ENCODE peak calls at places on chromosomes 4 and X, in five cellular contexts. One of them, this sample, is unnamed.

GRCh38 chrX:117898206-117898605 is 218.4 kb downstream of the KLHL13 start:
- DNase-seq in HCT116: no peak
- DNase-seq in SK-N-SH: no peak
- DNase-seq in HepG2: no peak
- DNase-seq in H1: no peak
- DNase-seq in this sample: no peak

GRCh38 chr4:139241784-139242151 is 38.3 kb downstream of the MGARP start:
- DNase-seq in HCT116: no peak
- DNase-seq in SK-N-SH: no peak
- DNase-seq in HepG2: no peak
- DNase-seq in H1: no peak
- DNase-seq in this sample: no peak

GRCh38 chrX:54452920-54453319 is 12.7 kb downstream of the TSR2 start:
- DNase-seq in HCT116: no peak
- DNase-seq in SK-N-SH: peak; percentile 63
- DNase-seq in HepG2: peak; percentile 27
- DNase-seq in H1: no peak
- DNase-seq in this sample: peak; percentile 12

GRCh38 chr4:186932631-186933150 is 209.0 kb upstream of the FAT1 start:
- DNase-seq in HCT116: peak; percentile 99
- DNase-seq in SK-N-SH: no peak
- DNase-seq in HepG2: peak; percentile 29
- DNase-seq in H1: no peak
- DNase-seq in this sample: no peak

GRCh38 chrX:104523858-104524257 is 42.1 kb upstream of the IL1RAPL2 start:
- DNase-seq in HCT116: no peak
- DNase-seq in SK-N-SH: no peak
- DNase-seq in HepG2: no peak
- DNase-seq in H1: no peak
- DNase-seq in this sample: no peak

GRCh38 chrX:153411988-153412574 is 809 bp downstream of the ZFP92 start:
- DNase-seq in HCT116: no peak
- DNase-seq in SK-N-SH: peak; percentile 52
- DNase-seq in HepG2: no peak
- DNase-seq in H1: no peak
- DNase-seq in this sample: no peak

GRCh38 chr4:183157215-183157614 is 58.2 kb downstream of the WWC2 start:
- DNase-seq in HCT116: no peak
- DNase-seq in SK-N-SH: no peak
- DNase-seq in HepG2: no peak
- DNase-seq in H1: no peak
- DNase-seq in this sample: no peak

GRCh38 chr4:56871357-56871993 is 36.2 kb upstream of the REST start:
- DNase-seq in HCT116: no peak
- DNase-seq in SK-N-SH: peak; percentile 69
- DNase-seq in HepG2: no peak
- DNase-seq in H1: no peak
- DNase-seq in this sample: no peak

GRCh38 chr4:183716302-183716701 is 57.2 kb downstream of the TRAPPC11 start:
- DNase-seq in HCT116: no peak
- DNase-seq in SK-N-SH: no peak
- DNase-seq in HepG2: no peak
- DNase-seq in H1: no peak
- DNase-seq in this sample: no peak

GRCh38 chrX:50691820-50692219 is 122.2 kb downstream of the SHROOM4 start:
- DNase-seq in HCT116: peak; percentile 27
- DNase-seq in SK-N-SH: peak; percentile 49
- DNase-seq in HepG2: peak; percentile 38
- DNase-seq in H1: no peak
- DNase-seq in this sample: peak; percentile 70

GRCh38 chrX:107725761-107726555 is 49.6 kb downstream of the TSC22D3 start:
- DNase-seq in HCT116: no peak
- DNase-seq in SK-N-SH: no peak
- DNase-seq in HepG2: no peak
- DNase-seq in H1: no peak
- DNase-seq in this sample: peak; percentile 86

GRCh38 chr4:111802191-111802590 is 343.1 kb upstream of the FAM241A start:
- DNase-seq in HCT116: no peak
- DNase-seq in SK-N-SH: no peak
- DNase-seq in HepG2: no peak
- DNase-seq in H1: no peak
- DNase-seq in this sample: no peak

GRCh38 chrX:105323951-105324350 is 103.5 kb upstream of the TEX13A start:
- DNase-seq in HCT116: no peak
- DNase-seq in SK-N-SH: no peak
- DNase-seq in HepG2: no peak
- DNase-seq in H1: no peak
- DNase-seq in this sample: no peak

GRCh38 chr4:71231073-71231752 is 107.6 kb upstream of the SLC4A4 start:
- DNase-seq in HCT116: no peak
- DNase-seq in SK-N-SH: no peak
- DNase-seq in HepG2: no peak
- DNase-seq in H1: no peak
- DNase-seq in this sample: no peak

GRCh38 chr4:148054275-148054674 is 322.4 kb downstream of the ARHGAP10 start:
- DNase-seq in HCT116: no peak
- DNase-seq in SK-N-SH: no peak
- DNase-seq in HepG2: no peak
- DNase-seq in H1: no peak
- DNase-seq in this sample: no peak

GRCh38 chr4:39308576-39308975 is 57.6 kb downstream of the RFC1 start:
- DNase-seq in HCT116: no peak
- DNase-seq in SK-N-SH: no peak
- DNase-seq in HepG2: no peak
- DNase-seq in H1: no peak
- DNase-seq in this sample: no peak

GRCh38 chr4:172830295-172830764 is 338.3 kb upstream of the GALNT7 start:
- DNase-seq in HCT116: peak; percentile 13
- DNase-seq in SK-N-SH: peak; percentile 12
- DNase-seq in HepG2: peak; percentile 2
- DNase-seq in H1: no peak
- DNase-seq in this sample: peak; percentile 10

GRCh38 chr4:184843984-184844554 is 18.3 kb upstream of the ACSL1 start:
- DNase-seq in HCT116: no peak
- DNase-seq in SK-N-SH: no peak
- DNase-seq in HepG2: no peak
- DNase-seq in H1: no peak
- DNase-seq in this sample: no peak

GRCh38 chr4:169774466-169775445 is 17.0 kb upstream of the HPF1 start:
- DNase-seq in HCT116: no peak
- DNase-seq in SK-N-SH: peak; percentile 7
- DNase-seq in HepG2: no peak
- DNase-seq in H1: no peak
- DNase-seq in this sample: no peak

GRCh38 chr4:57184378-57185031 is 74.3 kb upstream of the IGFBP7 start:
- DNase-seq in HCT116: no peak
- DNase-seq in SK-N-SH: no peak
- DNase-seq in HepG2: no peak
- DNase-seq in H1: no peak
- DNase-seq in this sample: no peak

GRCh38 chr4:159150838-159151390 is 48.0 kb downstream of the RAPGEF2 start:
- DNase-seq in HCT116: no peak
- DNase-seq in SK-N-SH: no peak
- DNase-seq in HepG2: no peak
- DNase-seq in H1: no peak
- DNase-seq in this sample: no peak

GRCh38 chr4:8285143-8285975 is 15.8 kb downstream of the HTRA3 start:
- DNase-seq in HCT116: no peak
- DNase-seq in SK-N-SH: no peak
- DNase-seq in HepG2: no peak
- DNase-seq in H1: no peak
- DNase-seq in this sample: no peak

GRCh38 chr4:137069473-137069872 is 462.8 kb downstream of the PCDH18 start:
- DNase-seq in HCT116: no peak
- DNase-seq in SK-N-SH: no peak
- DNase-seq in HepG2: no peak
- DNase-seq in H1: no peak
- DNase-seq in this sample: no peak

GRCh38 chr4:112201915-112202505 is 29.6 kb upstream of the AP1AR start:
- DNase-seq in HCT116: no peak
- DNase-seq in SK-N-SH: no peak
- DNase-seq in HepG2: no peak
- DNase-seq in H1: no peak
- DNase-seq in this sample: no peak

GRCh38 chr4:147754037-147754445 is 22.2 kb downstream of the ARHGAP10 start:
- DNase-seq in HCT116: no peak
- DNase-seq in SK-N-SH: no peak
- DNase-seq in HepG2: no peak
- DNase-seq in H1: no peak
- DNase-seq in this sample: peak; percentile 57

GRCh38 chrX:155071694-155072215 is 447 bp downstream of the BRCC3 start:
- DNase-seq in HCT116: no peak
- DNase-seq in SK-N-SH: no peak
- DNase-seq in HepG2: no peak
- DNase-seq in H1: no peak
- DNase-seq in this sample: no peak

GRCh38 chr4:89800527-89801103 is 36.3 kb downstream of the SNCA start:
- DNase-seq in HCT116: no peak
- DNase-seq in SK-N-SH: no peak
- DNase-seq in HepG2: no peak
- DNase-seq in H1: no peak
- DNase-seq in this sample: peak; percentile 13

GRCh38 chr4:2834001-2834921 is 9.4 kb upstream of the ADD1 start:
- DNase-seq in HCT116: no peak
- DNase-seq in SK-N-SH: no peak
- DNase-seq in HepG2: no peak
- DNase-seq in H1: no peak
- DNase-seq in this sample: no peak

GRCh38 chr4:110663206-110663605 is 40.3 kb upstream of the PITX2 start:
- DNase-seq in HCT116: no peak
- DNase-seq in SK-N-SH: no peak
- DNase-seq in HepG2: no peak
- DNase-seq in H1: no peak
- DNase-seq in this sample: no peak

GRCh38 chr4:75118739-75119138 is 185.8 kb downstream of the PARM1 start:
- DNase-seq in HCT116: no peak
- DNase-seq in SK-N-SH: no peak
- DNase-seq in HepG2: no peak
- DNase-seq in H1: no peak
- DNase-seq in this sample: no peak

GRCh38 chr4:131006388-131006787 is 1910.4 kb downstream of the C4orf33 start:
- DNase-seq in HCT116: no peak
- DNase-seq in SK-N-SH: no peak
- DNase-seq in HepG2: no peak
- DNase-seq in H1: no peak
- DNase-seq in this sample: no peak

GRCh38 chr4:181017038-181017437 is 1226.2 kb upstream of the TENM3 start:
- DNase-seq in HCT116: no peak
- DNase-seq in SK-N-SH: no peak
- DNase-seq in HepG2: no peak
- DNase-seq in H1: no peak
- DNase-seq in this sample: no peak

GRCh38 chr4:68310651-68311247 is 39.1 kb downstream of the YTHDC1 start:
- DNase-seq in HCT116: no peak
- DNase-seq in SK-N-SH: no peak
- DNase-seq in HepG2: no peak
- DNase-seq in H1: no peak
- DNase-seq in this sample: no peak

GRCh38 chr4:15848191-15848842 is 70.2 kb downstream of the CD38 start:
- DNase-seq in HCT116: peak; percentile 10
- DNase-seq in SK-N-SH: no peak
- DNase-seq in HepG2: no peak
- DNase-seq in H1: no peak
- DNase-seq in this sample: no peak

GRCh38 chrX:43969504-43970501 is 3.4 kb downstream of the NDP start:
- DNase-seq in HCT116: no peak
- DNase-seq in SK-N-SH: no peak
- DNase-seq in HepG2: no peak
- DNase-seq in H1: no peak
- DNase-seq in this sample: no peak

GRCh38 chr4:185369729-185370128 is 26.0 kb downstream of the LRP2BP start:
- DNase-seq in HCT116: no peak
- DNase-seq in SK-N-SH: no peak
- DNase-seq in HepG2: no peak
- DNase-seq in H1: no peak
- DNase-seq in this sample: no peak

GRCh38 chrX:15493118-15494082 is at the start of gene PIR:
- DNase-seq in HCT116: peak; percentile 68
- DNase-seq in SK-N-SH: peak; percentile 83
- DNase-seq in HepG2: peak; percentile 80
- DNase-seq in H1: peak; percentile 59
- DNase-seq in this sample: peak; percentile 68

GRCh38 chrX:12378706-12379105 is 240.4 kb downstream of the FRMPD4 start:
- DNase-seq in HCT116: no peak
- DNase-seq in SK-N-SH: no peak
- DNase-seq in HepG2: no peak
- DNase-seq in H1: no peak
- DNase-seq in this sample: no peak

GRCh38 chr4:110609044-110609750 is 13.7 kb downstream of the PITX2 start:
- DNase-seq in HCT116: no peak
- DNase-seq in SK-N-SH: no peak
- DNase-seq in HepG2: no peak
- DNase-seq in H1: no peak
- DNase-seq in this sample: no peak

GRCh38 chr4:189124149-189124758 is 816.4 kb upstream of the FRG1 start:
- DNase-seq in HCT116: peak; percentile 22
- DNase-seq in SK-N-SH: peak; percentile 40
- DNase-seq in HepG2: peak; percentile 4
- DNase-seq in H1: no peak
- DNase-seq in this sample: peak; percentile 54
- TF ChIP-seq JUND in HCT116: no peak
- TF ChIP-seq JUND in SK-N-SH: no peak
- TF ChIP-seq JUND in HepG2: no peak
- TF ChIP-seq JUND in H1: no peak
- TF ChIP-seq JUND in this sample: no peak

DNA sequence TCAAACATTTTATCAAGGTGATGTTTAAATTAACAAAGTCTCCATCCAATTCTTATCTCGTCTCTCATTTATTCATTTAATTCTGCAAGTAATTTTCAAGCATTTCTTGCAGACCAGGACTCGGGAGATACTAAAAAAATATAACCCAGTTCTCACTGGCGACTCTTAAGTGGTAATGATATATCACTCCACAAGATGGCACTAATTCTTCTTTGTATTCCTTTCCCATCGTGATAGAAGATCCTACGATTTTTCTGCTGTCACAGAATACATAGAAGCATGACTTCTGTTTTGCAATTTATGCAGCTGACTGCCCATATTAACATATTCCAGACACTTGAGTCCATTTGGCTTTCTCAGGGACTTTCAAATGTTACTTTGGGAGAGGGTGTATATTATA is 64.0 kb upstream of the FGF13 start:
- DNase-seq in HCT116: no peak
- DNase-seq in SK-N-SH: peak; percentile 30
- DNase-seq in HepG2: peak; percentile 0
- DNase-seq in H1: no peak
- DNase-seq in this sample: peak; percentile 30
- TF ChIP-seq JUND in HCT116: no peak
- TF ChIP-seq JUND in SK-N-SH: no peak
- TF ChIP-seq JUND in HepG2: no peak
- TF ChIP-seq JUND in H1: no peak
- TF ChIP-seq JUND in this sample: no peak

GRCh38 chr4:73662709-73663546 is 42.7 kb upstream of the RASSF6 start:
- DNase-seq in HCT116: peak; percentile 21
- DNase-seq in SK-N-SH: no peak
- DNase-seq in HepG2: no peak
- DNase-seq in H1: no peak
- DNase-seq in this sample: no peak
- TF ChIP-seq JUND in HCT116: no peak
- TF ChIP-seq JUND in SK-N-SH: no peak
- TF ChIP-seq JUND in HepG2: no peak
- TF ChIP-seq JUND in H1: no peak
- TF ChIP-seq JUND in this sample: no peak

GRCh38 chr4:88759039-88759631 is 61.5 kb upstream of the NAP1L5 start:
- DNase-seq in HCT116: no peak
- DNase-seq in SK-N-SH: peak; percentile 32
- DNase-seq in HepG2: peak; percentile 55
- DNase-seq in H1: no peak
- DNase-seq in this sample: no peak
- TF ChIP-seq JUND in HCT116: no peak
- TF ChIP-seq JUND in SK-N-SH: no peak
- TF ChIP-seq JUND in HepG2: no peak
- TF ChIP-seq JUND in H1: no peak
- TF ChIP-seq JUND in this sample: no peak